ENCODE peak calls at places on chromosomes 1 and 21, in nine cellular contexts. J is prostate gland, I is fibroblast of pulmonary artery, C is foreskin fibroblast, F is suprapubic skin, G is heart left ventricle, E is uterus, Y is neural crest cell, S is left lung. K is an unnamed sample.

GRCh38 chr1:209653915-209654351 is 1.7 kb upstream of the LAMB3 start:
- DNase-seq in G (no peak), E (no peak), F (no peak), S (no peak), I (no peak), C (no peak), Y (no peak), J (peak; percentile 55), K (no peak)

GRCh38 chr1:165928075-165928731 is 100.8 kb downstream of the UCK2 start:
- DNase-seq in S (no peak), G (no peak), Y (peak; percentile 42), C (peak; percentile 46), J (no peak), E (no peak), F (no peak), I (peak; percentile 60), K (no peak)

GRCh38 chr1:28365864-28366263 is 3.7 kb upstream of the PHACTR4 start:
- DNase-seq in F (no peak), Y (no peak), I (no peak), C (no peak), J (peak; percentile 11), G (no peak), S (no peak), E (no peak), K (no peak)

GRCh38 chr21:46639489-46640386 is 4.3 kb downstream of the PRMT2 start:
- DNase-seq in E (no peak), F (no peak), Y (no peak), J (no peak), I (peak; percentile 50), G (no peak), S (no peak), C (no peak), K (no peak)

GRCh38 chr1:224769987-224770693 is 154.0 kb downstream of the CNIH3 start:
- DNase-seq in G (no peak), Y (no peak), J (no peak), E (no peak), S (no peak), I (peak; percentile 60), F (no peak), C (peak; percentile 63), K (no peak)

GRCh38 chr1:154546264-154547043 is 12.0 kb downstream of the UBE2Q1 start:
- DNase-seq in I (peak; percentile 79), G (peak; percentile 56), S (peak; percentile 79), E (peak; percentile 39), J (no peak), F (no peak), C (peak; percentile 38), Y (peak; percentile 53), K (peak; percentile 60)

GRCh38 chr21:29145354-29145782 is 14.9 kb downstream of the MAP3K7CL start:
- DNase-seq in S (no peak), G (no peak), J (peak; percentile 55), E (no peak), I (peak; percentile 93), C (peak; percentile 87), F (no peak), Y (no peak), K (no peak)

GRCh38 chr1:160639652-160640051 is 7.2 kb downstream of the SLAMF1 start:
- DNase-seq in S (no peak), J (no peak), I (peak; percentile 21), E (no peak), Y (no peak), F (no peak), G (no peak), C (no peak), K (no peak)

GRCh38 chr1:181251001-181251712 is 162.7 kb downstream of the IER5 start:
- DNase-seq in S (no peak), E (no peak), G (no peak), I (peak; percentile 79), F (no peak), C (peak; percentile 51), J (peak; percentile 74), Y (no peak), K (no peak)

GRCh38 chr1:154145986-154146385 is 8.9 kb downstream of the NUP210L start:
- DNase-seq in C (no peak), F (no peak), I (no peak), E (no peak), J (no peak), Y (no peak), G (no peak), S (no peak), K (no peak)

GRCh38 chr1:229943148-229943714 is 123.8 kb upstream of the GALNT2 start:
- DNase-seq in G (no peak), F (no peak), I (no peak), E (no peak), S (no peak), C (no peak), J (no peak), Y (no peak), K (no peak)

GRCh38 chr1:24161270-24161669 is 18.3 kb upstream of the IL22RA1 start:
- DNase-seq in I (no peak), C (no peak), F (no peak), Y (no peak), S (no peak), G (no peak), J (no peak), E (no peak), K (no peak)

GRCh38 chr1:24155011-24155782 is 12.3 kb upstream of the IL22RA1 start:
- DNase-seq in I (no peak), E (no peak), F (no peak), C (no peak), J (peak; percentile 25), G (no peak), S (no peak), Y (no peak), K (no peak)

GRCh38 chr1:24159366-24159765 is 16.4 kb upstream of the IL22RA1 start:
- DNase-seq in F (no peak), J (no peak), Y (no peak), C (no peak), S (no peak), G (no peak), I (no peak), E (no peak), K (no peak)

GRCh38 chr1:24156542-24157260 is 13.8 kb upstream of the IL22RA1 start:
- DNase-seq in F (no peak), S (no peak), I (no peak), G (no peak), J (no peak), C (no peak), Y (no peak), E (no peak), K (no peak)

GRCh38 chr1:24157921-24158481 is 15.1 kb upstream of the IL22RA1 start:
- DNase-seq in E (no peak), S (no peak), C (no peak), G (no peak), F (no peak), J (no peak), Y (no peak), I (peak; percentile 9), K (no peak)
- TF ChIP-seq CTCF in E (no peak), S (no peak), C (peak; percentile 29), G (peak; percentile 28), F (no peak), J (no peak), Y (peak; percentile 35), I (peak; percentile 24), K (no peak)

GRCh38 chr1:11447903-11448302 is 31.1 kb upstream of the DISP3 start:
- DNase-seq in F (no peak), Y (no peak), J (no peak), I (no peak), G (no peak), S (no peak), E (no peak), C (no peak), K (no peak)
- TF ChIP-seq CTCF in F (no peak), Y (no peak), J (no peak), I (no peak), G (no peak), S (no peak), E (no peak), C (no peak), K (no peak)

DNA sequence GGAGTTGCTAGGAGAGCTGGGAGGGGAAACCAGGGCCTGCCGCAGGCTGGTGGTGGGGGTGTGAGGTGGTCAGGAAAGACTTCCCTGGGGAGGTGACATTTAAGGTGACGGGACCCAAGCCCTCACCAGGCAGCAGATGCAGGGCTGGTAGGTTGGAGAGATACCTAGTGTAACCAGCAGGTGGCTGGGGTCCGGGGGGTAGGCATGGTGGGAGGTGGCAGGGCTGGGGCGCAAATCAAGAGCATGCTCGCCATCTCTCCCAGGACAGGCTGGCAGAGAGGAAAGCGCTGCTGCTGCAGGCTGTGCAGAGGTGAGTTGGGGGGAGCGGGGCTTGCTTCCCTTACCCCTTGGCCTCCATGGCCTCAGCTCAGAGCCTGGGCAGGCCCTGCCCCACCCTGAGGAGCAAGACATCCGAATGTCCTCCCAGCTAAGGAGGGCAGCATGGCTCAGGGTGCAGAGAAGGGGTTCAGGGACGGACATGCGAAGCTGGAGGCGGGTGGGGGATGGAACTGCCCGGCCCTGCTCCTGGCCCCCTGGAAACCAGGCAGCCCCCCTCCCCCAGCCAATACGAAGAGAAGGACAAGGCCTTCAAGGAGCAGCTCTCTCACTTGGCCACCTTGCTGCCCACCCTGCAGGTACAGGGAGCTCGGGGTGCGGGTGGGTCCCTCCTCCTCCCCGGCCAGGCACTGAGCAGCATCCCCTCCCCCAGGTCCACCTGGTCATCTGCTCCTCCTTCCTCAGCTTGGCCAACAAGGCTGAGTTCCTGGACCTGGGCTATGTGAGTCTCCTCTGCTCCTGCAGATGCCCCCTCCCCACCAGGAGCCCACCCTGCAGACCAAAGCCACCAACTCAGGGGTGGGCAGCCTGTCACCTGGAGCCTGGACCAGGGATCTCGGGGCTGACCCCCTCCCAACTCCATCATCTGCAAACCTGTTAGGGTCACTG is 4.0 kb downstream of the RNF207 start:
- DNase-seq in I (no peak), C (no peak), Y (peak; percentile 30), J (no peak), E (no peak), G (no peak), F (no peak), S (no peak), K (no peak)
- TF ChIP-seq CTCF in I (peak; percentile 12), C (no peak), Y (no peak), J (no peak), E (no peak), G (no peak), F (no peak), S (no peak), K (no peak)

GRCh38 chr1:80155371-80155770 is 1148.8 kb upstream of the ADGRL4 start:
- DNase-seq in C (no peak), J (no peak), G (no peak), I (peak; percentile 22), E (no peak), Y (no peak), S (no peak), F (no peak), K (no peak)
- TF ChIP-seq CTCF in C (no peak), J (no peak), G (no peak), I (peak; percentile 25), E (no peak), Y (peak; percentile 46), S (no peak), F (no peak), K (no peak)

K was measured in dorsolateral prefrontal cortex.